ENCODE peak calls at places on chromosomes 12 and 14, in six cellular contexts. A, B, D, T, X and R are unnamed samples.

GRCh38 chr12:125988545-125988944 is 923.3 kb downstream of the AACS start:
- DNase-seq in D (no peak), B (no peak), X (no peak), T (no peak), A (no peak), R (no peak)

GRCh38 chr12:22518998-22519397 is 25.3 kb downstream of the C2CD5 start:
- DNase-seq in A (no peak), B (peak), D (peak), X (no peak), T (no peak), R (no peak)

GRCh38 chr14:85529803-85530574 is at the start of gene FLRT2:
- DNase-seq in X (peak), D (peak), T (no peak), B (peak), A (no peak), R (peak)

GRCh38 chr14:98059106-98059505 is 1212.9 kb downstream of the BCL11B start:
- DNase-seq in X (no peak), T (no peak), A (no peak), B (no peak), D (no peak), R (no peak)

GRCh38 chr12:104106965-104107364 is 31.0 kb downstream of the NFYB start:
- DNase-seq in D (no peak), T (no peak), A (no peak), X (no peak), B (no peak), R (no peak)

GRCh38 chr14:54784657-54785056 is 118.0 kb downstream of the GCH1 start:
- DNase-seq in T (no peak), A (no peak), D (no peak), B (no peak), X (no peak), R (no peak)

GRCh38 chr12:112894128-112894527 is 12.6 kb upstream of the OAS1 start:
- DNase-seq in D (no peak), T (no peak), X (no peak), A (no peak), B (no peak), R (no peak)

GRCh38 chr12:84601483-84601882 is 311.1 kb downstream of the SLC6A15 start:
- DNase-seq in A (no peak), T (no peak), X (no peak), B (no peak), D (no peak), R (no peak)

GRCh38 chr12:98724384-98725155 is 79.5 kb downstream of the APAF1 start:
- DNase-seq in X (no peak), D (no peak), T (no peak), A (no peak), B (peak), R (no peak)

GRCh38 chr14:77580964-77581505 is 35.4 kb downstream of the SPTLC2 start:
- DNase-seq in X (no peak), B (peak), T (no peak), D (peak), A (peak), R (peak)

GRCh38 chr14:76117789-76118188 is 33.9 kb upstream of the GPATCH2L start:
- DNase-seq in D (no peak), B (no peak), X (no peak), A (no peak), T (no peak), R (no peak)

GRCh38 chr12:54357802-54358619 is 6.3 kb downstream of the GPR84 start:
- DNase-seq in D (no peak), B (no peak), X (no peak), T (no peak), A (no peak), R (no peak)

GRCh38 chr12:52037248-52037861 is 13.9 kb upstream of the NR4A1 start:
- DNase-seq in A (no peak), D (peak), X (no peak), T (no peak), B (peak), R (no peak)

GRCh38 chr12:64252708-64253107 is 30.6 kb upstream of the KICS2 start:
- DNase-seq in B (no peak), X (peak), A (peak), D (peak), T (no peak), R (no peak)

GRCh38 chr12:53295070-53295890 is at the start of gene PFDN5:
- DNase-seq in D (peak), A (peak), T (peak), X (peak), B (peak), R (peak)

GRCh38 chr12:65900912-65901672 is 76.8 kb downstream of the HMGA2 start:
- DNase-seq in A (no peak), D (no peak), X (no peak), T (no peak), B (no peak), R (no peak)

GRCh38 chr12:103632554-103633216 is 45.6 kb downstream of the STAB2 start:
- DNase-seq in D (peak), X (no peak), B (peak), T (peak), A (no peak), R (peak)

GRCh38 chr12:2609020-2609419 is 185.8 kb upstream of the FKBP4 start:
- DNase-seq in T (no peak), D (no peak), B (no peak), X (no peak), A (no peak), R (no peak)

GRCh38 chr12:16165506-16165905 is 112.0 kb downstream of the SLC15A5 start:
- DNase-seq in T (no peak), X (peak), B (peak), D (peak), A (no peak), R (peak)

GRCh38 chr14:76078501-76078900 is 73.2 kb upstream of the GPATCH2L start:
- DNase-seq in A (no peak), D (no peak), T (no peak), X (no peak), B (no peak), R (no peak)

GRCh38 chr12:115155665-115156645 is 472.0 kb upstream of the TBX3 start:
- DNase-seq in B (peak), A (peak), T (no peak), X (no peak), D (peak), R (peak)

GRCh38 chr12:106284294-106285105 is 18.0 kb upstream of the TCP11L2 start:
- DNase-seq in T (no peak), B (no peak), D (no peak), A (no peak), X (peak), R (no peak)

DNA sequence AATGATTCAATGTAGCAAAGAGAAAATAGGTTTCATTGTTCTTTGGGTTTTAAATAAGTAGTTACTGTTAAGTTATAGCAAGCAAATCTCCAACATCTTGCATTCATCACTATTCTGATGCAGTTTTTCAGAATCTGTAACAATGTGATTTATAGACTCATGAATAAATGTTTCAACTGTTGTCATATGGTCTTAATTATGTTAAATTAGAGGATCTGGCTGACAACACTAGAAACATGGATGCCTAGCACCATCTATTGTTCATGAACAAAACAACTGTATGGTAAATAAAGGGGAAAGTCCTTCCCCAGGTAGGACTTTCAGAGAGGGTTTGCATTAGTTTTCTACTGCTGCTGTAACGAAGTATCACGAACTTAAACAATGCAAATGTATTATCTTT is 167.9 kb downstream of the BCAT1 start:
- DNase-seq in D (peak), T (no peak), X (no peak), A (peak), B (peak), R (peak)
- TF ChIP-seq CTCF in D (peak), T (peak), X (no peak), A (peak), B (peak), R (peak)

DNA sequence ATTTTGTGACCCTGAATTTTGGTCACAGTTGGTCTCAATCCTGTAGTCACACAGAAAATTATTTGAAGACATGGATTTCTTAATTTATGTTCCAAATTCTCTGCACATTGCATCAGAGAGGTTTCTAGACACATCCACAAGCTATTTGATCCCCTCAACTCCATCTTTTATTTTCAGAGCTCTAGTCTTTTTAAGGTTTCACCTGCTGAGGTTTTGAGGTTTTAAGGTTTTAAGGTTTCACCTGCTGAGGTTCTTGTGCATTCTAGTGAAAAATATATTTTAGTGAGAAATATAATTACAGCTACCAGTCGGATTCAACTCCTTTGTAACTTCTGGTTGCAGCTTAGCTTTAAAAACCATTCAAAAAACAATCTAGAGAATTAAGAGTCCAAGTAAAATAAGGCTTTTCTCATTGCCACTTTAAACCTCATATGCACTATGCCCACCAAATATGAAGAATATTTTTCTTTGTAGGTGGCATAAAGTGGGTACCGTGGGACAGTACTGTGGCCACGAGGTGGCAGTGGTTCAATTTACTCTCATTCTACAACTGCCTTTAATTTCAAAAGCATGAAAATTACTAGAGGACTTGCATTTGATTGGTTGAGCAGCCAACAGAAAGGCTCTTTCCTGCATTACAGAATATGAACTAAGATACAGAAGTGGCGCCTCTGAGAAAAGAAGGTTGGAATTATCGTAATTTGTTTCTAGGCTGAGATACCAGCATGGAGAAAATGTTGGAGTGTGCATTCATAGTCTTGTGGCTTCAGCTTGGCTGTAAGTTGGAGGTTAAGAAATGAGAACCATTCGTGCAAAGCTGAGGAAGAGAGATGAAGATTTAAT is 366.5 kb upstream of the OR4E1 start:
- DNase-seq in X (no peak), D (peak), A (no peak), T (no peak), B (no peak), R (no peak)
- TF ChIP-seq CTCF in X (no peak), D (peak), A (peak), T (peak), B (peak), R (peak)

DNA sequence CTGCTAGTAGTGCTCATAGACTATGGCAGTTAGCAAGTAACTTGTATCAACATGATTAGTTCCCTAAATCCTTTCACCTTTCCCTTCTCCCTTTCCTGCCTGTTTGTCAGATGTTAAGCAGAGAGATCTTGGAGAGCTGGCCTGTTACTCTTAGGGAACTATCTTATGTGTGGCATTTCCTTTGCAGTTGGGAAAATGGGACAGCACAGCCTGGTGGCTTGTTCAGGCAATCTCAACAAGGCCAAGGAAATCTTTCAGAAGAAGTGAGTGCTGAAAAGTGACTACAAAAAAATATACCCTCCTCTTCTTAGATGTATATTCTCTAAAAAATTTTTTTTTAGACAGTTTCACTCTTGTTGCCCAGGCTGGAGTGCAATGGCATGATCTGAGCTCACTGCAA is 7.4 kb downstream of the PARP2 start:
- DNase-seq in B (no peak), A (no peak), D (peak), T (no peak), X (no peak), R (peak)
- TF ChIP-seq CTCF in B (peak), A (peak), D (peak), T (peak), X (no peak), R (peak)

GRCh38 chr12:12735301-12735700 is 18.1 kb downstream of the CDKN1B start:
- DNase-seq in B (peak), D (no peak), T (no peak), X (no peak), A (no peak), R (peak)

GRCh38 chr12:12734054-12734453 is 16.9 kb downstream of the CDKN1B start:
- DNase-seq in T (no peak), X (no peak), D (no peak), B (peak), A (no peak), R (peak)

GRCh38 chr12:12733118-12733517 is 15.9 kb downstream of the CDKN1B start:
- DNase-seq in T (no peak), B (no peak), X (no peak), A (no peak), D (no peak), R (no peak)

GRCh38 chr12:12734561-12735071 is 17.4 kb downstream of the CDKN1B start:
- DNase-seq in B (peak), T (no peak), X (no peak), A (no peak), D (no peak), R (peak)

GRCh38 chr12:12736759-12737676 is 19.9 kb downstream of the CDKN1B start:
- DNase-seq in A (no peak), X (no peak), T (no peak), B (peak), D (peak), R (peak)
- TF ChIP-seq CTCF in A (peak), X (no peak), T (peak), B (peak), D (peak), R (peak)

DNA sequence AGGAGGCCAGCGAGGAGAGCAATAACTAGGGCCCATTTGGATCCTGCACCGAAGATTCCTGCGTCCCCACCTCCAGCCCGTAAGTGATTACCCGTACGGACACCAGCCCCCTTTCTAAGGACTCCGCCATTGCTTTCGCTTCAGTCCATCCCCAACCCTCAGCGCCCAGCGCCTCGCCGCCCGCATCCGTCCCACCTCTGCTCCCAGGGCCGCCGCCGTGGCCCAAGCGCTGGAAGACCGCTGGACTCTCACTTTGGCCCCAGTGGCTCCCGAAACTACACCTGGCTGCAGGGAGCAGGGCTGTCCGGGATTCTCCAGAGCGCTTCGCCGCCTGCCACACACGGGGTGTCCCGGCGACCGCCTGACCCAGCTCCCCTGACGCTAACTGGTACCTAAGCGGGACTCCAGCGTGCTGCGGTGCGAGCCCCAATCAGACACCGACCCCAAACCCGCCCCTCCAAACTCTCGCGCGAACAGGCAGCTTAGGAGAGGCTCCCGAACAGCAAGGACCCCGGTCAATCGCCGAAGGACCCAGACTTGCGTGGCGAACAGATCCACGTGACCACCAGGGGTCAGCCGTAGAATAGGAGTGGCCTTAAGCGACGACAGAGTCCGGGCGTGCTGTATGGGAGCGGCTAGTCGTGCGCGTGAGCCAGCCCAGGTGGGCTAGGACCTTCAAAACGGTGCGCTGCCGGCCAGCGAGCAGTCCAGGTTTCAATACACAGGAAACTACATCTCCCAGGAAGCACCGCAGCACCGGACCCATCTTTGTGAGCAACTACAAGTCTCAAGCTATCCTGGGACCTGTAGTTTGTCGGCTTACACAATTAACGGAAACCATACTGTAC is at the start of gene CNPY2:
- DNase-seq in D (peak), X (peak), A (peak), T (peak), B (peak), R (peak)
- TF ChIP-seq CTCF in D (no peak), X (no peak), A (peak), T (no peak), B (no peak), R (peak)